ENCODE peak calls at places on chromosomes 13 and 19, in eight cellular contexts. One of them, this sample, is unnamed.

GRCh38 chr19:41261474-41262190 is 2.5 kb upstream of the HNRNPUL1 start:
- DNase-seq in neural progenitor cell: no peak
- DNase-seq in effector memory CD4-positive, alpha-beta T cell: no peak
- DNase-seq in stimulated activated CD4-positive, alpha-beta T cell treated with anti-CD3 and anti-CD28 coated beads, TNF-alpha, amount 100 ng/mL, for 48 hours: no peak
- DNase-seq in cerebellum: no peak
- DNase-seq in stimulated activated CD8-positive, alpha-beta memory T cell treated with anti-CD3 and anti-CD28 coated beads, Interleukin-7, amount 100 ng/mL, for 24 hours: no peak
- DNase-seq in Jurkat, Clone E6-1: no peak
- DNase-seq in T-cell: no peak
- DNase-seq in this sample: no peak

GRCh38 chr19:18898081-18898532 is 2.1 kb upstream of the CERS1 start:
- DNase-seq in stimulated activated CD8-positive, alpha-beta memory T cell treated with anti-CD3 and anti-CD28 coated beads, Interleukin-7, amount 100 ng/mL, for 24 hours: no peak
- DNase-seq in T-cell: no peak
- DNase-seq in stimulated activated CD4-positive, alpha-beta T cell treated with anti-CD3 and anti-CD28 coated beads, TNF-alpha, amount 100 ng/mL, for 48 hours: no peak
- DNase-seq in neural progenitor cell: peak; percentile 29
- DNase-seq in effector memory CD4-positive, alpha-beta T cell: no peak
- DNase-seq in Jurkat, Clone E6-1: no peak
- DNase-seq in cerebellum: no peak
- DNase-seq in this sample: no peak

GRCh38 chr19:46606681-46607440 is 5.7 kb downstream of the CALM3 start:
- DNase-seq in T-cell: no peak
- DNase-seq in neural progenitor cell: no peak
- DNase-seq in effector memory CD4-positive, alpha-beta T cell: no peak
- DNase-seq in stimulated activated CD4-positive, alpha-beta T cell treated with anti-CD3 and anti-CD28 coated beads, TNF-alpha, amount 100 ng/mL, for 48 hours: no peak
- DNase-seq in Jurkat, Clone E6-1: no peak
- DNase-seq in cerebellum: no peak
- DNase-seq in stimulated activated CD8-positive, alpha-beta memory T cell treated with anti-CD3 and anti-CD28 coated beads, Interleukin-7, amount 100 ng/mL, for 24 hours: no peak
- DNase-seq in this sample: no peak

GRCh38 chr13:68176486-68176885 is 946.4 kb upstream of the PCDH9 start:
- DNase-seq in cerebellum: no peak
- DNase-seq in neural progenitor cell: no peak
- DNase-seq in stimulated activated CD4-positive, alpha-beta T cell treated with anti-CD3 and anti-CD28 coated beads, TNF-alpha, amount 100 ng/mL, for 48 hours: no peak
- DNase-seq in effector memory CD4-positive, alpha-beta T cell: no peak
- DNase-seq in stimulated activated CD8-positive, alpha-beta memory T cell treated with anti-CD3 and anti-CD28 coated beads, Interleukin-7, amount 100 ng/mL, for 24 hours: no peak
- DNase-seq in T-cell: no peak
- DNase-seq in Jurkat, Clone E6-1: no peak
- DNase-seq in this sample: no peak

GRCh38 chr13:47480941-47481340 is 520.1 kb downstream of the SUCLA2 start:
- DNase-seq in effector memory CD4-positive, alpha-beta T cell: no peak
- DNase-seq in Jurkat, Clone E6-1: no peak
- DNase-seq in stimulated activated CD4-positive, alpha-beta T cell treated with anti-CD3 and anti-CD28 coated beads, TNF-alpha, amount 100 ng/mL, for 48 hours: no peak
- DNase-seq in neural progenitor cell: no peak
- DNase-seq in stimulated activated CD8-positive, alpha-beta memory T cell treated with anti-CD3 and anti-CD28 coated beads, Interleukin-7, amount 100 ng/mL, for 24 hours: no peak
- DNase-seq in T-cell: no peak
- DNase-seq in cerebellum: no peak
- DNase-seq in this sample: no peak

GRCh38 chr19:31378404-31378803 is 29.2 kb upstream of the TSHZ3 start:
- DNase-seq in stimulated activated CD8-positive, alpha-beta memory T cell treated with anti-CD3 and anti-CD28 coated beads, Interleukin-7, amount 100 ng/mL, for 24 hours: no peak
- DNase-seq in effector memory CD4-positive, alpha-beta T cell: no peak
- DNase-seq in cerebellum: no peak
- DNase-seq in stimulated activated CD4-positive, alpha-beta T cell treated with anti-CD3 and anti-CD28 coated beads, TNF-alpha, amount 100 ng/mL, for 48 hours: no peak
- DNase-seq in T-cell: no peak
- DNase-seq in neural progenitor cell: no peak
- DNase-seq in Jurkat, Clone E6-1: no peak
- DNase-seq in this sample: no peak

GRCh38 chr13:112575295-112575622 is 12.7 kb downstream of the TUBGCP3 start:
- DNase-seq in stimulated activated CD4-positive, alpha-beta T cell treated with anti-CD3 and anti-CD28 coated beads, TNF-alpha, amount 100 ng/mL, for 48 hours: no peak
- DNase-seq in cerebellum: no peak
- DNase-seq in effector memory CD4-positive, alpha-beta T cell: no peak
- DNase-seq in T-cell: no peak
- DNase-seq in Jurkat, Clone E6-1: no peak
- DNase-seq in neural progenitor cell: no peak
- DNase-seq in stimulated activated CD8-positive, alpha-beta memory T cell treated with anti-CD3 and anti-CD28 coated beads, Interleukin-7, amount 100 ng/mL, for 24 hours: no peak
- DNase-seq in this sample: no peak

GRCh38 chr13:41311607-41312500 is 787 bp downstream of the NAA16 start:
- DNase-seq in cerebellum: peak; percentile 40
- DNase-seq in stimulated activated CD4-positive, alpha-beta T cell treated with anti-CD3 and anti-CD28 coated beads, TNF-alpha, amount 100 ng/mL, for 48 hours: no peak
- DNase-seq in neural progenitor cell: peak; percentile 62
- DNase-seq in Jurkat, Clone E6-1: no peak
- DNase-seq in T-cell: peak; percentile 27
- DNase-seq in stimulated activated CD8-positive, alpha-beta memory T cell treated with anti-CD3 and anti-CD28 coated beads, Interleukin-7, amount 100 ng/mL, for 24 hours: peak; percentile 21
- DNase-seq in effector memory CD4-positive, alpha-beta T cell: peak; percentile 31
- DNase-seq in this sample: peak; percentile 48

GRCh38 chr19:44553478-44554171 is 24.1 kb upstream of the CEACAM20 start:
- DNase-seq in neural progenitor cell: no peak
- DNase-seq in stimulated activated CD8-positive, alpha-beta memory T cell treated with anti-CD3 and anti-CD28 coated beads, Interleukin-7, amount 100 ng/mL, for 24 hours: no peak
- DNase-seq in Jurkat, Clone E6-1: no peak
- DNase-seq in stimulated activated CD4-positive, alpha-beta T cell treated with anti-CD3 and anti-CD28 coated beads, TNF-alpha, amount 100 ng/mL, for 48 hours: no peak
- DNase-seq in effector memory CD4-positive, alpha-beta T cell: no peak
- DNase-seq in cerebellum: no peak
- DNase-seq in T-cell: no peak
- DNase-seq in this sample: no peak

GRCh38 chr13:36709136-36709895 is 35.5 kb downstream of the SERTM1 start:
- DNase-seq in stimulated activated CD4-positive, alpha-beta T cell treated with anti-CD3 and anti-CD28 coated beads, TNF-alpha, amount 100 ng/mL, for 48 hours: no peak
- DNase-seq in effector memory CD4-positive, alpha-beta T cell: no peak
- DNase-seq in stimulated activated CD8-positive, alpha-beta memory T cell treated with anti-CD3 and anti-CD28 coated beads, Interleukin-7, amount 100 ng/mL, for 24 hours: no peak
- DNase-seq in T-cell: no peak
- DNase-seq in Jurkat, Clone E6-1: no peak
- DNase-seq in neural progenitor cell: no peak
- DNase-seq in cerebellum: no peak
- DNase-seq in this sample: no peak

GRCh38 chr19:39078436-39079200 is 5.5 kb upstream of the ACP7 start:
- DNase-seq in neural progenitor cell: no peak
- DNase-seq in effector memory CD4-positive, alpha-beta T cell: no peak
- DNase-seq in T-cell: no peak
- DNase-seq in stimulated activated CD4-positive, alpha-beta T cell treated with anti-CD3 and anti-CD28 coated beads, TNF-alpha, amount 100 ng/mL, for 48 hours: no peak
- DNase-seq in stimulated activated CD8-positive, alpha-beta memory T cell treated with anti-CD3 and anti-CD28 coated beads, Interleukin-7, amount 100 ng/mL, for 24 hours: no peak
- DNase-seq in cerebellum: no peak
- DNase-seq in Jurkat, Clone E6-1: no peak
- DNase-seq in this sample: no peak

GRCh38 chr19:6233827-6234511 is 45.8 kb downstream of the MLLT1 start:
- DNase-seq in T-cell: no peak
- DNase-seq in cerebellum: peak; percentile 58
- DNase-seq in stimulated activated CD8-positive, alpha-beta memory T cell treated with anti-CD3 and anti-CD28 coated beads, Interleukin-7, amount 100 ng/mL, for 24 hours: no peak
- DNase-seq in stimulated activated CD4-positive, alpha-beta T cell treated with anti-CD3 and anti-CD28 coated beads, TNF-alpha, amount 100 ng/mL, for 48 hours: no peak
- DNase-seq in Jurkat, Clone E6-1: no peak
- DNase-seq in effector memory CD4-positive, alpha-beta T cell: no peak
- DNase-seq in neural progenitor cell: no peak
- DNase-seq in this sample: no peak

GRCh38 chr13:24134772-24135171 is 25.7 kb upstream of the SPATA13 start:
- DNase-seq in effector memory CD4-positive, alpha-beta T cell: no peak
- DNase-seq in T-cell: no peak
- DNase-seq in stimulated activated CD4-positive, alpha-beta T cell treated with anti-CD3 and anti-CD28 coated beads, TNF-alpha, amount 100 ng/mL, for 48 hours: no peak
- DNase-seq in cerebellum: no peak
- DNase-seq in neural progenitor cell: no peak
- DNase-seq in stimulated activated CD8-positive, alpha-beta memory T cell treated with anti-CD3 and anti-CD28 coated beads, Interleukin-7, amount 100 ng/mL, for 24 hours: no peak
- DNase-seq in Jurkat, Clone E6-1: no peak
- DNase-seq in this sample: no peak

GRCh38 chr19:46394398-46394797 is 19.0 kb downstream of the CCDC8 start:
- DNase-seq in Jurkat, Clone E6-1: no peak
- DNase-seq in cerebellum: no peak
- DNase-seq in effector memory CD4-positive, alpha-beta T cell: no peak
- DNase-seq in neural progenitor cell: no peak
- DNase-seq in stimulated activated CD8-positive, alpha-beta memory T cell treated with anti-CD3 and anti-CD28 coated beads, Interleukin-7, amount 100 ng/mL, for 24 hours: no peak
- DNase-seq in stimulated activated CD4-positive, alpha-beta T cell treated with anti-CD3 and anti-CD28 coated beads, TNF-alpha, amount 100 ng/mL, for 48 hours: no peak
- DNase-seq in T-cell: no peak
- DNase-seq in this sample: no peak

GRCh38 chr19:896434-896833 is 3.1 kb downstream of the RNU6-9 start:
- DNase-seq in cerebellum: no peak
- DNase-seq in stimulated activated CD4-positive, alpha-beta T cell treated with anti-CD3 and anti-CD28 coated beads, TNF-alpha, amount 100 ng/mL, for 48 hours: no peak
- DNase-seq in neural progenitor cell: no peak
- DNase-seq in T-cell: no peak
- DNase-seq in effector memory CD4-positive, alpha-beta T cell: no peak
- DNase-seq in stimulated activated CD8-positive, alpha-beta memory T cell treated with anti-CD3 and anti-CD28 coated beads, Interleukin-7, amount 100 ng/mL, for 24 hours: no peak
- DNase-seq in Jurkat, Clone E6-1: no peak
- DNase-seq in this sample: no peak

GRCh38 chr13:113548171-113548641 is 36.3 kb upstream of the TFDP1 start:
- DNase-seq in neural progenitor cell: peak; percentile 45
- DNase-seq in T-cell: no peak
- DNase-seq in effector memory CD4-positive, alpha-beta T cell: no peak
- DNase-seq in stimulated activated CD4-positive, alpha-beta T cell treated with anti-CD3 and anti-CD28 coated beads, TNF-alpha, amount 100 ng/mL, for 48 hours: no peak
- DNase-seq in stimulated activated CD8-positive, alpha-beta memory T cell treated with anti-CD3 and anti-CD28 coated beads, Interleukin-7, amount 100 ng/mL, for 24 hours: no peak
- DNase-seq in Jurkat, Clone E6-1: no peak
- DNase-seq in cerebellum: peak; percentile 88
- DNase-seq in this sample: no peak

GRCh38 chr13:75316427-75316826 is 165.5 kb downstream of the TBC1D4 start:
- DNase-seq in stimulated activated CD8-positive, alpha-beta memory T cell treated with anti-CD3 and anti-CD28 coated beads, Interleukin-7, amount 100 ng/mL, for 24 hours: no peak
- DNase-seq in neural progenitor cell: no peak
- DNase-seq in stimulated activated CD4-positive, alpha-beta T cell treated with anti-CD3 and anti-CD28 coated beads, TNF-alpha, amount 100 ng/mL, for 48 hours: no peak
- DNase-seq in effector memory CD4-positive, alpha-beta T cell: no peak
- DNase-seq in T-cell: no peak
- DNase-seq in cerebellum: no peak
- DNase-seq in Jurkat, Clone E6-1: no peak
- DNase-seq in this sample: no peak

GRCh38 chr13:42229287-42229686 is 42.7 kb upstream of the AKAP11 start:
- DNase-seq in T-cell: no peak
- DNase-seq in stimulated activated CD8-positive, alpha-beta memory T cell treated with anti-CD3 and anti-CD28 coated beads, Interleukin-7, amount 100 ng/mL, for 24 hours: no peak
- DNase-seq in cerebellum: no peak
- DNase-seq in stimulated activated CD4-positive, alpha-beta T cell treated with anti-CD3 and anti-CD28 coated beads, TNF-alpha, amount 100 ng/mL, for 48 hours: no peak
- DNase-seq in effector memory CD4-positive, alpha-beta T cell: no peak
- DNase-seq in Jurkat, Clone E6-1: no peak
- DNase-seq in neural progenitor cell: no peak
- DNase-seq in this sample: no peak

GRCh38 chr19:35890113-35890650 is 10.2 kb downstream of the NFKBID start:
- DNase-seq in effector memory CD4-positive, alpha-beta T cell: no peak
- DNase-seq in cerebellum: no peak
- DNase-seq in stimulated activated CD4-positive, alpha-beta T cell treated with anti-CD3 and anti-CD28 coated beads, TNF-alpha, amount 100 ng/mL, for 48 hours: no peak
- DNase-seq in stimulated activated CD8-positive, alpha-beta memory T cell treated with anti-CD3 and anti-CD28 coated beads, Interleukin-7, amount 100 ng/mL, for 24 hours: no peak
- DNase-seq in neural progenitor cell: no peak
- DNase-seq in Jurkat, Clone E6-1: no peak
- DNase-seq in T-cell: no peak
- DNase-seq in this sample: no peak

GRCh38 chr13:65638572-65639168 is 1591.5 kb downstream of the PCDH9 start:
- DNase-seq in T-cell: no peak
- DNase-seq in effector memory CD4-positive, alpha-beta T cell: no peak
- DNase-seq in stimulated activated CD8-positive, alpha-beta memory T cell treated with anti-CD3 and anti-CD28 coated beads, Interleukin-7, amount 100 ng/mL, for 24 hours: no peak
- DNase-seq in stimulated activated CD4-positive, alpha-beta T cell treated with anti-CD3 and anti-CD28 coated beads, TNF-alpha, amount 100 ng/mL, for 48 hours: no peak
- DNase-seq in Jurkat, Clone E6-1: peak; percentile 34
- DNase-seq in neural progenitor cell: peak; percentile 47
- DNase-seq in cerebellum: no peak
- DNase-seq in this sample: peak; percentile 30

GRCh38 chr13:101941095-101941777 is 460.6 kb downstream of the FGF14 start:
- DNase-seq in Jurkat, Clone E6-1: no peak
- DNase-seq in neural progenitor cell: no peak
- DNase-seq in cerebellum: no peak
- DNase-seq in stimulated activated CD8-positive, alpha-beta memory T cell treated with anti-CD3 and anti-CD28 coated beads, Interleukin-7, amount 100 ng/mL, for 24 hours: no peak
- DNase-seq in effector memory CD4-positive, alpha-beta T cell: no peak
- DNase-seq in stimulated activated CD4-positive, alpha-beta T cell treated with anti-CD3 and anti-CD28 coated beads, TNF-alpha, amount 100 ng/mL, for 48 hours: no peak
- DNase-seq in T-cell: no peak
- DNase-seq in this sample: no peak

GRCh38 chr13:51523082-51523518 is 61.2 kb upstream of the WDFY2 start:
- DNase-seq in T-cell: peak; percentile 6
- DNase-seq in neural progenitor cell: no peak
- DNase-seq in Jurkat, Clone E6-1: peak; percentile 44
- DNase-seq in stimulated activated CD4-positive, alpha-beta T cell treated with anti-CD3 and anti-CD28 coated beads, TNF-alpha, amount 100 ng/mL, for 48 hours: no peak
- DNase-seq in stimulated activated CD8-positive, alpha-beta memory T cell treated with anti-CD3 and anti-CD28 coated beads, Interleukin-7, amount 100 ng/mL, for 24 hours: no peak
- DNase-seq in effector memory CD4-positive, alpha-beta T cell: peak; percentile 9
- DNase-seq in cerebellum: no peak
- DNase-seq in this sample: no peak

GRCh38 chr13:100530645-100531044 is 57.9 kb downstream of the GGACT start:
- DNase-seq in stimulated activated CD4-positive, alpha-beta T cell treated with anti-CD3 and anti-CD28 coated beads, TNF-alpha, amount 100 ng/mL, for 48 hours: no peak
- DNase-seq in cerebellum: no peak
- DNase-seq in Jurkat, Clone E6-1: no peak
- DNase-seq in T-cell: no peak
- DNase-seq in stimulated activated CD8-positive, alpha-beta memory T cell treated with anti-CD3 and anti-CD28 coated beads, Interleukin-7, amount 100 ng/mL, for 24 hours: no peak
- DNase-seq in neural progenitor cell: no peak
- DNase-seq in effector memory CD4-positive, alpha-beta T cell: no peak
- DNase-seq in this sample: no peak

GRCh38 chr19:6527893-6528543 is 2.8 kb upstream of the TNFSF9 start:
- DNase-seq in Jurkat, Clone E6-1: no peak
- DNase-seq in T-cell: no peak
- DNase-seq in stimulated activated CD8-positive, alpha-beta memory T cell treated with anti-CD3 and anti-CD28 coated beads, Interleukin-7, amount 100 ng/mL, for 24 hours: no peak
- DNase-seq in effector memory CD4-positive, alpha-beta T cell: no peak
- DNase-seq in cerebellum: no peak
- DNase-seq in stimulated activated CD4-positive, alpha-beta T cell treated with anti-CD3 and anti-CD28 coated beads, TNF-alpha, amount 100 ng/mL, for 48 hours: no peak
- DNase-seq in neural progenitor cell: no peak
- DNase-seq in this sample: no peak

GRCh38 chr19:2922987-2923386 is 21.8 kb downstream of the ZNF77 start:
- DNase-seq in neural progenitor cell: peak; percentile 31
- DNase-seq in effector memory CD4-positive, alpha-beta T cell: no peak
- DNase-seq in cerebellum: no peak
- DNase-seq in T-cell: no peak
- DNase-seq in Jurkat, Clone E6-1: no peak
- DNase-seq in stimulated activated CD4-positive, alpha-beta T cell treated with anti-CD3 and anti-CD28 coated beads, TNF-alpha, amount 100 ng/mL, for 48 hours: no peak
- DNase-seq in stimulated activated CD8-positive, alpha-beta memory T cell treated with anti-CD3 and anti-CD28 coated beads, Interleukin-7, amount 100 ng/mL, for 24 hours: no peak
- DNase-seq in this sample: no peak

GRCh38 chr19:12783226-12783848 is 7.9 kb upstream of the JUNB start:
- DNase-seq in T-cell: no peak
- DNase-seq in Jurkat, Clone E6-1: peak; percentile 76
- DNase-seq in neural progenitor cell: no peak
- DNase-seq in cerebellum: no peak
- DNase-seq in effector memory CD4-positive, alpha-beta T cell: no peak
- DNase-seq in stimulated activated CD4-positive, alpha-beta T cell treated with anti-CD3 and anti-CD28 coated beads, TNF-alpha, amount 100 ng/mL, for 48 hours: peak; percentile 58
- DNase-seq in stimulated activated CD8-positive, alpha-beta memory T cell treated with anti-CD3 and anti-CD28 coated beads, Interleukin-7, amount 100 ng/mL, for 24 hours: no peak
- DNase-seq in this sample: no peak

GRCh38 chr13:24997367-24997967 is 98.5 kb upstream of the PABPC3 start:
- DNase-seq in stimulated activated CD8-positive, alpha-beta memory T cell treated with anti-CD3 and anti-CD28 coated beads, Interleukin-7, amount 100 ng/mL, for 24 hours: no peak
- DNase-seq in T-cell: no peak
- DNase-seq in stimulated activated CD4-positive, alpha-beta T cell treated with anti-CD3 and anti-CD28 coated beads, TNF-alpha, amount 100 ng/mL, for 48 hours: no peak
- DNase-seq in Jurkat, Clone E6-1: peak; percentile 26
- DNase-seq in neural progenitor cell: peak; percentile 46
- DNase-seq in effector memory CD4-positive, alpha-beta T cell: no peak
- DNase-seq in cerebellum: peak; percentile 27
- DNase-seq in this sample: peak; percentile 21

GRCh38 chr19:46689358-46689757 is 27.6 kb downstream of the PRKD2 start:
- DNase-seq in T-cell: no peak
- DNase-seq in stimulated activated CD8-positive, alpha-beta memory T cell treated with anti-CD3 and anti-CD28 coated beads, Interleukin-7, amount 100 ng/mL, for 24 hours: no peak
- DNase-seq in neural progenitor cell: no peak
- DNase-seq in stimulated activated CD4-positive, alpha-beta T cell treated with anti-CD3 and anti-CD28 coated beads, TNF-alpha, amount 100 ng/mL, for 48 hours: no peak
- DNase-seq in cerebellum: no peak
- DNase-seq in effector memory CD4-positive, alpha-beta T cell: no peak
- DNase-seq in Jurkat, Clone E6-1: no peak
- DNase-seq in this sample: no peak

GRCh38 chr19:17711851-17712250 is 7.4 kb upstream of the MAP1S start:
- DNase-seq in stimulated activated CD8-positive, alpha-beta memory T cell treated with anti-CD3 and anti-CD28 coated beads, Interleukin-7, amount 100 ng/mL, for 24 hours: no peak
- DNase-seq in stimulated activated CD4-positive, alpha-beta T cell treated with anti-CD3 and anti-CD28 coated beads, TNF-alpha, amount 100 ng/mL, for 48 hours: no peak
- DNase-seq in neural progenitor cell: no peak
- DNase-seq in Jurkat, Clone E6-1: no peak
- DNase-seq in cerebellum: no peak
- DNase-seq in T-cell: no peak
- DNase-seq in effector memory CD4-positive, alpha-beta T cell: no peak
- DNase-seq in this sample: no peak

GRCh38 chr13:28716511-28716910 is 2.3 kb downstream of the SLC46A3 start:
- DNase-seq in neural progenitor cell: no peak
- DNase-seq in Jurkat, Clone E6-1: no peak
- DNase-seq in T-cell: no peak
- DNase-seq in stimulated activated CD4-positive, alpha-beta T cell treated with anti-CD3 and anti-CD28 coated beads, TNF-alpha, amount 100 ng/mL, for 48 hours: no peak
- DNase-seq in cerebellum: no peak
- DNase-seq in effector memory CD4-positive, alpha-beta T cell: no peak
- DNase-seq in stimulated activated CD8-positive, alpha-beta memory T cell treated with anti-CD3 and anti-CD28 coated beads, Interleukin-7, amount 100 ng/mL, for 24 hours: no peak
- DNase-seq in this sample: no peak

GRCh38 chr13:106685142-106685541 is 117.2 kb upstream of the ARGLU1 start:
- DNase-seq in effector memory CD4-positive, alpha-beta T cell: no peak
- DNase-seq in stimulated activated CD8-positive, alpha-beta memory T cell treated with anti-CD3 and anti-CD28 coated beads, Interleukin-7, amount 100 ng/mL, for 24 hours: no peak
- DNase-seq in Jurkat, Clone E6-1: no peak
- DNase-seq in cerebellum: no peak
- DNase-seq in neural progenitor cell: peak; percentile 59
- DNase-seq in stimulated activated CD4-positive, alpha-beta T cell treated with anti-CD3 and anti-CD28 coated beads, TNF-alpha, amount 100 ng/mL, for 48 hours: no peak
- DNase-seq in T-cell: no peak
- DNase-seq in this sample: no peak

GRCh38 chr19:30807263-30807662 is 435.1 kb downstream of the ZNF536 start:
- DNase-seq in effector memory CD4-positive, alpha-beta T cell: no peak
- DNase-seq in cerebellum: no peak
- DNase-seq in Jurkat, Clone E6-1: no peak
- DNase-seq in stimulated activated CD8-positive, alpha-beta memory T cell treated with anti-CD3 and anti-CD28 coated beads, Interleukin-7, amount 100 ng/mL, for 24 hours: no peak
- DNase-seq in neural progenitor cell: no peak
- DNase-seq in stimulated activated CD4-positive, alpha-beta T cell treated with anti-CD3 and anti-CD28 coated beads, TNF-alpha, amount 100 ng/mL, for 48 hours: no peak
- DNase-seq in T-cell: no peak
- DNase-seq in this sample: no peak

GRCh38 chr19:48332662-48333466 is 7.5 kb downstream of the EMP3 start:
- DNase-seq in T-cell: peak; percentile 98
- DNase-seq in stimulated activated CD8-positive, alpha-beta memory T cell treated with anti-CD3 and anti-CD28 coated beads, Interleukin-7, amount 100 ng/mL, for 24 hours: peak; percentile 78
- DNase-seq in Jurkat, Clone E6-1: peak; percentile 100
- DNase-seq in cerebellum: peak; percentile 94
- DNase-seq in stimulated activated CD4-positive, alpha-beta T cell treated with anti-CD3 and anti-CD28 coated beads, TNF-alpha, amount 100 ng/mL, for 48 hours: peak; percentile 90
- DNase-seq in effector memory CD4-positive, alpha-beta T cell: peak; percentile 96
- DNase-seq in neural progenitor cell: peak; percentile 90
- DNase-seq in this sample: peak; percentile 57

GRCh38 chr13:32278456-32278855 is 36.7 kb downstream of the ZAR1L start:
- DNase-seq in stimulated activated CD4-positive, alpha-beta T cell treated with anti-CD3 and anti-CD28 coated beads, TNF-alpha, amount 100 ng/mL, for 48 hours: no peak
- DNase-seq in cerebellum: no peak
- DNase-seq in stimulated activated CD8-positive, alpha-beta memory T cell treated with anti-CD3 and anti-CD28 coated beads, Interleukin-7, amount 100 ng/mL, for 24 hours: no peak
- DNase-seq in neural progenitor cell: no peak
- DNase-seq in effector memory CD4-positive, alpha-beta T cell: no peak
- DNase-seq in Jurkat, Clone E6-1: no peak
- DNase-seq in T-cell: no peak
- DNase-seq in this sample: no peak

This sample was measured in endothelial cell.